ENCODE peak calls at places on chromosomes 4 and X, in four cellular contexts. B is BE2C, Z is cardiac fibroblast, F is foreskin fibroblast. R is an unnamed sample.

GRCh38 chr4:1403591-1404572 is 2.4 kb downstream of the NKX1-1 start:
- DNase-seq in B (peak), Z (no peak), F (peak), R (peak)

GRCh38 chrX:11557120-11557519 is 108.6 kb downstream of the ARHGAP6 start:
- DNase-seq in B (no peak), Z (peak), F (peak), R (peak)

GRCh38 chrX:86051741-86052140 is 4.4 kb upstream of the CHM start:
- DNase-seq in B (no peak), Z (no peak), F (no peak), R (no peak)

GRCh38 chrX:136866337-136867095 is 14.0 kb downstream of the RBMX start:
- DNase-seq in B (no peak), Z (peak), F (no peak), R (no peak)

GRCh38 chr4:111040904-111041303 is 418.0 kb upstream of the PITX2 start:
- DNase-seq in B (no peak), Z (no peak), F (no peak), R (no peak)

GRCh38 chrX:20829665-20830481 is 544.3 kb upstream of the CNKSR2 start:
- DNase-seq in B (no peak), Z (peak), F (peak), R (no peak)

GRCh38 chr4:149584703-149585102 is 230.9 kb downstream of the IQCM start:
- DNase-seq in B (no peak), Z (no peak), F (no peak), R (no peak)

GRCh38 chr4:177093964-177094363 is 215.7 kb upstream of the NEIL3 start:
- DNase-seq in B (no peak), Z (no peak), F (peak), R (no peak)

GRCh38 chrX:131763674-131764073 is 219.8 kb downstream of the OR13H1 start:
- DNase-seq in B (no peak), Z (no peak), F (no peak), R (peak)

GRCh38 chrX:132270699-132271098 is 51.5 kb upstream of the RAP2C start:
- DNase-seq in B (no peak), Z (peak), F (peak), R (no peak)

GRCh38 chr4:100391086-100391485 is 126.7 kb downstream of the EMCN start:
- DNase-seq in B (no peak), Z (no peak), F (no peak), R (no peak)

GRCh38 chrX:131187234-131187633 is 101.9 kb downstream of the IGSF1 start:
- DNase-seq in B (no peak), Z (no peak), F (no peak), R (no peak)

GRCh38 chr4:11408569-11408968 is 20.1 kb downstream of the HS3ST1 start:
- DNase-seq in B (no peak), Z (no peak), F (no peak), R (no peak)

GRCh38 chr4:177802149-177802548 is 359.9 kb upstream of the AGA start:
- DNase-seq in B (no peak), Z (no peak), F (no peak), R (no peak)

GRCh38 chr4:88097301-88097700 is 61.1 kb downstream of the ABCG2 start:
- DNase-seq in B (no peak), Z (no peak), F (peak), R (no peak)

GRCh38 chrX:122770581-122770980 is 413.5 kb upstream of the GRIA3 start:
- DNase-seq in B (no peak), Z (peak), F (no peak), R (no peak)

GRCh38 chr4:153936121-153936520 is 147.2 kb upstream of the SFRP2 start:
- DNase-seq in B (no peak), Z (no peak), F (no peak), R (no peak)

GRCh38 chrX:19440713-19441112 is 74.6 kb downstream of the MAP3K15 start:
- DNase-seq in B (no peak), Z (peak), F (peak), R (no peak)

GRCh38 chrX:72105436-72105835 is 26.3 kb downstream of the RTL5 start:
- DNase-seq in B (no peak), Z (no peak), F (no peak), R (peak)

GRCh38 chr4:39045791-39046221 is 13.6 kb upstream of the TMEM156 start:
- DNase-seq in B (no peak), Z (peak), F (peak), R (no peak)

GRCh38 chr4:168886361-168886760 is 123.7 kb downstream of the CBR4 start:
- DNase-seq in B (no peak), Z (peak), F (peak), R (no peak)

GRCh38 chr4:6633091-6633906 is 7.2 kb upstream of the MRFAP1 start:
- DNase-seq in B (no peak), Z (peak), F (peak), R (no peak)

GRCh38 chr4:8435656-8436121 is 4.8 kb downstream of the ACOX3 start:
- DNase-seq in B (no peak), Z (peak), F (no peak), R (peak)

GRCh38 chr4:27861802-27862201 is 1001.2 kb downstream of the STIM2 start:
- DNase-seq in B (no peak), Z (peak), F (no peak), R (peak)

GRCh38 chr4:189792819-189793618 is 147.7 kb upstream of the FRG1 start:
- DNase-seq in B (peak), Z (peak), F (peak), R (peak)

GRCh38 chr4:55758081-55758480 is 61.5 kb upstream of the EXOC1L start:
- DNase-seq in B (no peak), Z (peak), F (no peak), R (no peak)

GRCh38 chr4:142984871-142985585 is 138.9 kb upstream of the INPP4B start:
- DNase-seq in B (no peak), Z (peak), F (peak), R (no peak)

GRCh38 chr4:13933163-13933562 is 305.6 kb upstream of the BOD1L1 start:
- DNase-seq in B (no peak), Z (peak), F (peak), R (no peak)

GRCh38 chr4:84719115-84719514 is 136.2 kb downstream of the CDS1 start:
- DNase-seq in B (no peak), Z (peak), F (no peak), R (no peak)

GRCh38 chr4:85151349-85151748 is 184.9 kb upstream of the WDFY3 start:
- DNase-seq in B (no peak), Z (no peak), F (no peak), R (no peak)

GRCh38 chr4:8295471-8295870 is 25.9 kb downstream of the HTRA3 start:
- DNase-seq in B (peak), Z (no peak), F (no peak), R (no peak)

GRCh38 chrX:100720301-100720700 is 11.6 kb downstream of the SYTL4 start:
- DNase-seq in B (no peak), Z (peak), F (peak), R (no peak)

GRCh38 chr4:151518359-151518758 is 109.4 kb downstream of the FHIP1A start:
- DNase-seq in B (no peak), Z (no peak), F (no peak), R (no peak)

GRCh38 chrX:149950681-149951080 is 12.4 kb upstream of the EOLA2 start:
- DNase-seq in B (peak), Z (peak), F (peak), R (peak)

GRCh38 chrX:1595711-1596060 is 4.3 kb downstream of the AKAP17A start:
- DNase-seq in B (no peak), Z (no peak), F (no peak), R (no peak)

GRCh38 chrX:63488546-63489373 is 137.6 kb upstream of the SPIN4 start:
- DNase-seq in B (no peak), Z (no peak), F (no peak), R (no peak)
- TF ChIP-seq CTCF in B (no peak), Z (no peak), F (no peak), R (no peak)

GRCh38 chrX:134374910-134375309 is 85.1 kb upstream of the HPRT1 start:
- DNase-seq in B (no peak), Z (no peak), F (no peak), R (no peak)

GRCh38 chrX:134373736-134374135 is 86.2 kb upstream of the HPRT1 start:
- DNase-seq in B (no peak), Z (no peak), F (no peak), R (no peak)

GRCh38 chrX:134374294-134374693 is 85.7 kb upstream of the HPRT1 start:
- DNase-seq in B (no peak), Z (peak), F (no peak), R (no peak)

GRCh38 chrX:134375691-134376090 is 84.3 kb upstream of the HPRT1 start:
- DNase-seq in B (no peak), Z (no peak), F (no peak), R (no peak)

DNA sequence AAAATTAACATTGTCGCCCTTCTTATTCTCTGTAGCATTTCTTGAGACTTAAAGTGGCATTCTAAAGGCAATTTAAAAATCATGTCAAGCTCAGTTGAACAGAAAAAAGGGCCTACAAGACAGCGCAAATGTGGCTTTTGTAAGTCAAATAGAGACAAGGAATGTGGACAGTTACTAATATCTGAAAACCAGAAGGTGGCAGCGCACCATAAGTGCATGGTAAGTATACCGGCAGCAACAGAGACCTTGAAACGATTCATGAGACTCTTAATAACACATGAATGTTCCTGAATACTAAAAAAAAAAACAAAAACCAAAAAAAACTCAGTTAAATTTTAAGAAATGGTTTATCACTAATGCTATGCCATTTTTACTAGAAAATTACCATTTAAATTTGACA is 82.4 kb upstream of the HPRT1 start:
- DNase-seq in B (peak), Z (peak), F (peak), R (no peak)
- TF ChIP-seq CTCF in B (peak), Z (peak), F (peak), R (peak)

DNA sequence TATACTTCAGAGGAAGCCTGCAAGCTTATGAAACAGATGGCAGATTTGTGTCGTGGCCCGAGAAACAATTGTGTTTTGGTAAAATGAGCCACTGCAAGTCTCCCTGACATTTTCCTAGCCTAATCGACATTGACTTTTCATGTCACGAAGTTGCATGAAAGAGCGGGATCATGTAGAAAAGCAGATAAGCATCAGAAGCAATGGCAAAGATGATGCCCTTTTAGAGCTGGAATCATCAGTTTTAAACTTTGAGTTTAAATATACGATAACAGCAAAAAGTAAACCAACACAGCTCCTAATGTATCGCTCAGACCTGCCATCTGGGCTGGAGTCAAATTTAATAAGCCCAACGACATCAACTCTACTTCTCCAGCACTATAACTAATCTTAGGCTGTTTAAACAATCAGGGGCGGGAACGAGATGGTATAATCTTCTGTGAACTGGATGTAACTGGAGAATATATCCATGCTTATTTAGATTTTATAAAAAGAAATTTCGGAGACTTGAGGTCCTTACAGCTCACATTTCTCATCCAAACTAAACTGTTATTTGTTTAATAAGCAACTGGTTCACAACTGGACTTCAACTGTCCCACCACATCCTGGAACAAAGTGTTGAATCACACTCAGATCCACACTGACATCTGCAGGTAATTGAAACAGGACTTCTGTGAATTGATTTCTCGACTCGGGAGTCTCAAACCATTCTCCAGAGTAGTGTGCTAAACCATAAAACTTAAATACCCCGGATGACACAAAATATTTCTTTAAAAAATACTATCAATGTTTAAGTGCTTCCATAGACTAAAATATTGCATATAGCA is 95.1 kb upstream of the PLAC1 start:
- DNase-seq in B (peak), Z (peak), F (peak), R (no peak)
- TF ChIP-seq CTCF in B (peak), Z (peak), F (peak), R (no peak)

GRCh38 chrX:40736170-40736505 is 796 bp upstream of the MED14 start:
- DNase-seq in B (no peak), Z (no peak), F (no peak), R (peak)
- TF ChIP-seq CTCF in B (no peak), Z (no peak), F (no peak), R (no peak)

GRCh38 chr4:4759233-4759632 is 100.2 kb upstream of the MSX1 start:
- DNase-seq in B (no peak), Z (no peak), F (no peak), R (no peak)

GRCh38 chr4:4762909-4763814 is 96.3 kb upstream of the MSX1 start:
- DNase-seq in B (peak), Z (no peak), F (peak), R (peak)

GRCh38 chr4:4762300-4762699 is 97.2 kb upstream of the MSX1 start:
- DNase-seq in B (no peak), Z (no peak), F (no peak), R (no peak)

GRCh38 chr4:4759883-4760282 is 99.6 kb upstream of the MSX1 start:
- DNase-seq in B (no peak), Z (no peak), F (peak), R (no peak)

DNA sequence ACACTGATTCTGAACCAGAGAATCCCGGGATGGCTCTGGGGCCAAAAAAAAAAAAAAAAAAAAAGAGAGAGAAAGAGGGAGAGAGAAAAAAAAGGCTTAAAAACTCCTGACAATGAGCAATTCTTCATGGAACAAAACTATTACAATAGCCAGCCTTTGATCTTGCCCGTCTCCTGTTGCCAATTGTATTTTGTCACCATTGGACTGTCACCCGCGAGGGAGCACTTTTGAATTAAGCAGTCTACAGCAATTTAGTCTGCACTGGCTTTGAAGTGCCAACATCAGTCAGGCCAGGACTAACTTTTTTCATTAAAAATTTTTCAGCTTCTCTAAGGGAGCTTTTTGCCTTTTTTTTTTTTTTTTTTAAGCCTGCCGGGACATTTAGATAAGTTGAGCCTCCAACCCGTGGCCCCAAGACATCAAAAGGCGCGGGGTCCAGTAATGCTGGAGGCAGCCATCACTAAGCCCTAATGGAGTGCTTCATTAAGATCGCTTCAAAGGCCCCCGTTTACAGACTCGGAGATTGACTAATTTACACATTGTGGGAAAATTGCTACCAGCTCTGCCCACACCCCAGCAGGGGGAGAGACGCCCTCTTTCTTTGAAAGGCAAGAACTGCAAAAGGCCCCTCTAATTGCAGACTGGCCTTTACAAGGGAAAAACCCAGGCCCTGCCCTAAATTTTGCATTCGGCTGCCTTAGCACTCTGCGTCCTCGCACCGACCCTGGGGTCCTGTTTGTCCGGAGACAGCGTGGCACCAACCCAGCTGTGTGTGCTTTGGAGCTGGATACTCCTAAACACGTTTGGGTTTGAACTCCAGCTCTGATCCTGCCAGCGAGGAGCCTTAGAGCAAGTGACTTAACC is 98.1 kb upstream of the MSX1 start:
- DNase-seq in B (no peak), Z (no peak), F (peak), R (peak)
- TF ChIP-seq CTCF in B (peak), Z (no peak), F (peak), R (peak)

DNA sequence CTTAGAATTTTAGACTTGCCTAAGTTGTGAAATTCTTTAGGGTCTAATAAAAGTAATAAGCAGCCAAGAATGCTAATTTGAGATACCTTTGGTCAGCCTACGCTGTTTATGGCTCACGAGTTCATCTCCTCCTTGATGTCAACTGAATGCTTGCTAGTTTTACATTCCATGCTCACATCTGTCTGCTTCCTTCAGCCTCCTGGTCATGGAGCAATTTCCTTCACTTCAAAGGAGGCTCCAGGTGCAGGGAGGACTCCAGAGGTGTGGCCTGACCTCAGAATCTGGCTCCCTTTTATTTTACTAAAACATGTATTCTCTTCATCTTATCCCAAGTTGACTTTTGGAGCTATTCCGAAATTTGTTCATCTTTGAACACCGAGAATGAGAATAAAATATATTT is 23.3 kb upstream of the LNX1 start:
- DNase-seq in B (no peak), Z (no peak), F (no peak), R (no peak)
- TF ChIP-seq CTCF in B (peak), Z (no peak), F (no peak), R (no peak)

GRCh38 chr4:173362666-173363065 is 8.1 kb upstream of the SAP30 start:
- DNase-seq in B (no peak), Z (no peak), F (no peak), R (no peak)

GRCh38 chr4:173365359-173365996 is 5.3 kb upstream of the SAP30 start:
- DNase-seq in B (no peak), Z (no peak), F (no peak), R (no peak)

GRCh38 chr4:173357939-173358338 is 12.8 kb upstream of the SAP30 start:
- DNase-seq in B (no peak), Z (no peak), F (no peak), R (no peak)

GRCh38 chr4:173360587-173361221 is 10.1 kb upstream of the SAP30 start:
- DNase-seq in B (no peak), Z (peak), F (peak), R (no peak)
- TF ChIP-seq CTCF in B (peak), Z (peak), F (peak), R (no peak)

GRCh38 chrX:38768079-38768478 is 33.2 kb upstream of the MID1IP1 start:
- DNase-seq in B (no peak), Z (peak), F (peak), R (peak)
- TF ChIP-seq CTCF in B (peak), Z (peak), F (peak), R (peak)

GRCh38 chr4:122759639-122760310 is 27.3 kb downstream of the BBS12 start:
- DNase-seq in B (no peak), Z (peak), F (peak), R (no peak)
- TF ChIP-seq CTCF in B (peak), Z (peak), F (peak), R (no peak)